ENCODE peak calls at places on chromosomes 13 and 19, in seven cellular contexts. One of them, this sample, is unnamed.

GRCh38 chr13:20411638-20412342 is 113.9 kb downstream of the CRYL1 start:
- DNase-seq in body of pancreas: no peak
- DNase-seq in Panc1: no peak
- DNase-seq in Peyer's patch: peak; percentile 48
- DNase-seq in adrenal gland: no peak
- DNase-seq in esophagus squamous epithelium: no peak
- DNase-seq in neural progenitor cell: no peak
- DNase-seq in this sample: no peak

GRCh38 chr19:38952395-38953165 is 21.8 kb downstream of the MRPS12 start:
- DNase-seq in Peyer's patch: peak; percentile 64
- DNase-seq in esophagus squamous epithelium: no peak
- DNase-seq in adrenal gland: peak; percentile 44
- DNase-seq in Panc1: no peak
- DNase-seq in neural progenitor cell: peak; percentile 54
- DNase-seq in body of pancreas: peak; percentile 59
- DNase-seq in this sample: no peak

GRCh38 chr13:74774252-74774651 is 640.0 kb upstream of the KLF12 start:
- DNase-seq in Panc1: no peak
- DNase-seq in adrenal gland: no peak
- DNase-seq in Peyer's patch: no peak
- DNase-seq in esophagus squamous epithelium: no peak
- DNase-seq in neural progenitor cell: no peak
- DNase-seq in body of pancreas: no peak
- DNase-seq in this sample: no peak

GRCh38 chr19:10339380-10339960 is at the start of gene ICAM3:
- DNase-seq in Peyer's patch: peak; percentile 81
- DNase-seq in esophagus squamous epithelium: no peak
- DNase-seq in Panc1: no peak
- DNase-seq in body of pancreas: no peak
- DNase-seq in neural progenitor cell: no peak
- DNase-seq in adrenal gland: no peak
- DNase-seq in this sample: no peak

GRCh38 chr19:27887946-27888345 is 1325.0 kb downstream of the UQCRFS1 start:
- DNase-seq in Peyer's patch: no peak
- DNase-seq in esophagus squamous epithelium: no peak
- DNase-seq in body of pancreas: no peak
- DNase-seq in Panc1: no peak
- DNase-seq in adrenal gland: no peak
- DNase-seq in neural progenitor cell: no peak
- DNase-seq in this sample: no peak

GRCh38 chr13:30862707-30863106 is 43.4 kb upstream of the MEDAG start:
- DNase-seq in esophagus squamous epithelium: no peak
- DNase-seq in adrenal gland: peak; percentile 19
- DNase-seq in body of pancreas: peak; percentile 32
- DNase-seq in Panc1: no peak
- DNase-seq in Peyer's patch: no peak
- DNase-seq in neural progenitor cell: peak; percentile 18
- DNase-seq in this sample: no peak

GRCh38 chr13:112684444-112684843 is 5.4 kb upstream of the ATP11A start:
- DNase-seq in neural progenitor cell: no peak
- DNase-seq in esophagus squamous epithelium: no peak
- DNase-seq in adrenal gland: no peak
- DNase-seq in body of pancreas: no peak
- DNase-seq in Peyer's patch: no peak
- DNase-seq in Panc1: no peak
- DNase-seq in this sample: no peak

GRCh38 chr13:85148009-85148408 is 651.2 kb downstream of the SLITRK6 start:
- DNase-seq in Panc1: no peak
- DNase-seq in body of pancreas: no peak
- DNase-seq in esophagus squamous epithelium: no peak
- DNase-seq in Peyer's patch: no peak
- DNase-seq in neural progenitor cell: peak; percentile 87
- DNase-seq in adrenal gland: peak; percentile 10
- DNase-seq in this sample: no peak

GRCh38 chr19:45117167-45117594 is 24.2 kb downstream of the PPP1R37 start:
- DNase-seq in esophagus squamous epithelium: no peak
- DNase-seq in body of pancreas: no peak
- DNase-seq in neural progenitor cell: peak; percentile 63
- DNase-seq in Panc1: no peak
- DNase-seq in Peyer's patch: peak; percentile 62
- DNase-seq in adrenal gland: no peak
- DNase-seq in this sample: no peak

GRCh38 chr19:9597027-9597426 is 12.7 kb upstream of the ZNF121 start:
- DNase-seq in Panc1: peak; percentile 63
- DNase-seq in esophagus squamous epithelium: no peak
- DNase-seq in adrenal gland: no peak
- DNase-seq in neural progenitor cell: no peak
- DNase-seq in body of pancreas: no peak
- DNase-seq in Peyer's patch: no peak
- DNase-seq in this sample: no peak

GRCh38 chr13:48842316-48842715 is 133.4 kb upstream of the FNDC3A start:
- DNase-seq in adrenal gland: no peak
- DNase-seq in neural progenitor cell: no peak
- DNase-seq in body of pancreas: no peak
- DNase-seq in Peyer's patch: no peak
- DNase-seq in esophagus squamous epithelium: no peak
- DNase-seq in Panc1: no peak
- DNase-seq in this sample: no peak

GRCh38 chr19:51123381-51124186 is 1.1 kb upstream of the SIGLEC9 start:
- DNase-seq in neural progenitor cell: no peak
- DNase-seq in Panc1: no peak
- DNase-seq in esophagus squamous epithelium: no peak
- DNase-seq in Peyer's patch: peak; percentile 60
- DNase-seq in adrenal gland: peak; percentile 48
- DNase-seq in body of pancreas: no peak
- DNase-seq in this sample: no peak

GRCh38 chr19:27905074-27905473 is 1307.9 kb downstream of the UQCRFS1 start:
- DNase-seq in Panc1: no peak
- DNase-seq in Peyer's patch: no peak
- DNase-seq in adrenal gland: no peak
- DNase-seq in body of pancreas: no peak
- DNase-seq in esophagus squamous epithelium: no peak
- DNase-seq in neural progenitor cell: no peak
- DNase-seq in this sample: no peak

GRCh38 chr19:14517446-14517839 is 754 bp downstream of the DNAJB1 start:
- DNase-seq in body of pancreas: no peak
- DNase-seq in esophagus squamous epithelium: no peak
- DNase-seq in neural progenitor cell: no peak
- DNase-seq in Peyer's patch: peak; percentile 56
- DNase-seq in adrenal gland: peak; percentile 57
- DNase-seq in Panc1: no peak
- DNase-seq in this sample: no peak

GRCh38 chr13:108156749-108157148 is 58.6 kb downstream of the LIG4 start:
- DNase-seq in Panc1: no peak
- DNase-seq in body of pancreas: no peak
- DNase-seq in adrenal gland: no peak
- DNase-seq in neural progenitor cell: no peak
- DNase-seq in Peyer's patch: no peak
- DNase-seq in esophagus squamous epithelium: no peak
- DNase-seq in this sample: no peak

GRCh38 chr19:37999309-38000213 is 92.6 kb downstream of the SIPA1L3 start:
- DNase-seq in Panc1: peak; percentile 28
- DNase-seq in Peyer's patch: no peak
- DNase-seq in esophagus squamous epithelium: no peak
- DNase-seq in neural progenitor cell: no peak
- DNase-seq in body of pancreas: no peak
- DNase-seq in adrenal gland: peak; percentile 49
- DNase-seq in this sample: no peak

GRCh38 chr19:6125571-6125989 is 9.9 kb upstream of the ACSBG2 start:
- DNase-seq in adrenal gland: peak; percentile 74
- DNase-seq in body of pancreas: peak; percentile 72
- DNase-seq in Panc1: peak; percentile 61
- DNase-seq in neural progenitor cell: peak; percentile 73
- DNase-seq in esophagus squamous epithelium: no peak
- DNase-seq in Peyer's patch: peak; percentile 87
- DNase-seq in this sample: peak; percentile 80

DNA sequence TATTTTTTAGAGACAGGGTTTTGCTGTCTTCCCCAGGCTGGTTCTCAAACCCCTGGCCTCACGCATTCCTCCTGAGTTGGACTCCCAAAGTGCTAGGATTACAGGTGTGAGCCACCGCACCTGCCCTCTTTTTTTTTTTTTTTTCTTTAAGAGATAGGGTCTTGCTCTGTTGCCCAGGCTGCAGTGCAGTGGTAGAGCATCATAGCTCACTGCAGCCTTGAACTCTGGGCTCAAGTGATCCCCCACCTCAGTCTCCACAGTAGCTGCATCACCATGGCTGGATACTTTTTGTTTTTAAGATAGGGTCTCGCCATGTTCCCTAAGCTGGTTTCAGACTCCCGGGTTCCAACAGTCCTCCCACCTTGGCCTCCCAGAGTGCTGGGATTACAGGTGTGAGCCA is 1.5 kb downstream of the KCNJ14 start:
- DNase-seq in body of pancreas: no peak
- DNase-seq in neural progenitor cell: no peak
- DNase-seq in Panc1: no peak
- DNase-seq in Peyer's patch: no peak
- DNase-seq in esophagus squamous epithelium: no peak
- DNase-seq in adrenal gland: no peak
- DNase-seq in this sample: no peak
- H3K36me3 ChIP-seq in body of pancreas: peaks cover 10% of the 10 kb centered on the region
- H3K36me3 ChIP-seq in neural progenitor cell: no peaks in the 10 kb centered on the region
- H3K36me3 ChIP-seq in Panc1: no peaks in the 10 kb centered on the region
- H3K36me3 ChIP-seq in Peyer's patch: no peaks in the 10 kb centered on the region
- H3K36me3 ChIP-seq in esophagus squamous epithelium: peaks cover 20% of the 10 kb centered on the region
- H3K36me3 ChIP-seq in adrenal gland: no peaks in the 10 kb centered on the region
- H3K36me3 ChIP-seq in this sample: peaks cover 16% of the 10 kb centered on the region

GRCh38 chr13:95608640-95609280 is 35.7 kb downstream of the DZIP1 start:
- DNase-seq in Peyer's patch: no peak
- DNase-seq in Panc1: no peak
- DNase-seq in body of pancreas: no peak
- DNase-seq in esophagus squamous epithelium: no peak
- DNase-seq in neural progenitor cell: no peak
- DNase-seq in adrenal gland: no peak
- DNase-seq in this sample: no peak
- H3K27ac ChIP-seq in Peyer's patch: no peak overlapping the region
- H3K27ac ChIP-seq in Panc1: no peak overlapping the region
- H3K27ac ChIP-seq in body of pancreas: peak overlapping the region; percentile 14
- H3K27ac ChIP-seq in esophagus squamous epithelium: no peak overlapping the region
- H3K27ac ChIP-seq in neural progenitor cell: no peak overlapping the region
- H3K27ac ChIP-seq in adrenal gland: no peak overlapping the region
- H3K27ac ChIP-seq in this sample: no peak overlapping the region

DNA sequence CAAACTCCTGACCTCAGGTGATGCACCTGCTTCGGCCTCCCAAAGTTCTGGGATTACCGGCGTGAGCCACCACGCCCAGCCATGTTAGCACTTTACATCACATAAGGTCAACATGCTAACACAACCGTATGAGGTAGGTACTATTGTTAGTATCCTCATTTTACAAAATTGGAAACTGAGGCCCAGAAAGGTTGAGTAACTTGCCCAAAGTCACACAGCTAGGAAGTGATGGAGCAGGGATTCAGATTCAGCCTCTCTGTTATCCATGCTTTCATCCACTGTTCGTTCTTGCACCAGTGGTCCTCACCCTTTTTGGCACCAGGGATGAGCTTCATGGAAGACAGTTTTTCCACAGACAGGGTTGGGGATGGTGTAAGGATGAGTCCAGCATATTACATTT is 8.6 kb downstream of the COX6B1 start:
- DNase-seq in esophagus squamous epithelium: no peak
- DNase-seq in Peyer's patch: no peak
- DNase-seq in Panc1: no peak
- DNase-seq in body of pancreas: no peak
- DNase-seq in adrenal gland: no peak
- DNase-seq in neural progenitor cell: no peak
- DNase-seq in this sample: no peak
- H3K36me3 ChIP-seq in esophagus squamous epithelium: peaks cover 9% of the 10 kb centered on the region
- H3K36me3 ChIP-seq in Peyer's patch: no peaks in the 10 kb centered on the region
- H3K36me3 ChIP-seq in Panc1: peaks cover 27% of the 10 kb centered on the region
- H3K36me3 ChIP-seq in body of pancreas: peaks cover 4% of the 10 kb centered on the region
- H3K36me3 ChIP-seq in adrenal gland: no peaks in the 10 kb centered on the region
- H3K36me3 ChIP-seq in neural progenitor cell: peaks cover 2% of the 10 kb centered on the region
- H3K36me3 ChIP-seq in this sample: peaks cover 94% of the 10 kb centered on the region

GRCh38 chr13:106562301-106562700 is 5.6 kb downstream of the ARGLU1 start:
- DNase-seq in Peyer's patch: no peak
- DNase-seq in neural progenitor cell: no peak
- DNase-seq in body of pancreas: no peak
- DNase-seq in adrenal gland: no peak
- DNase-seq in Panc1: no peak
- DNase-seq in esophagus squamous epithelium: no peak
- DNase-seq in this sample: no peak

GRCh38 chr13:106565127-106565775 is 2.7 kb downstream of the ARGLU1 start:
- DNase-seq in esophagus squamous epithelium: no peak
- DNase-seq in body of pancreas: no peak
- DNase-seq in neural progenitor cell: peak; percentile 28
- DNase-seq in adrenal gland: no peak
- DNase-seq in Panc1: no peak
- DNase-seq in Peyer's patch: no peak
- DNase-seq in this sample: no peak

GRCh38 chr13:106560791-106561190 is 7.1 kb downstream of the ARGLU1 start:
- DNase-seq in Panc1: no peak
- DNase-seq in neural progenitor cell: no peak
- DNase-seq in body of pancreas: no peak
- DNase-seq in Peyer's patch: no peak
- DNase-seq in adrenal gland: no peak
- DNase-seq in esophagus squamous epithelium: no peak
- DNase-seq in this sample: no peak

GRCh38 chr13:106558527-106558926 is 9.4 kb downstream of the ARGLU1 start:
- DNase-seq in esophagus squamous epithelium: no peak
- DNase-seq in Panc1: no peak
- DNase-seq in neural progenitor cell: no peak
- DNase-seq in adrenal gland: no peak
- DNase-seq in Peyer's patch: no peak
- DNase-seq in body of pancreas: no peak
- DNase-seq in this sample: no peak

DNA sequence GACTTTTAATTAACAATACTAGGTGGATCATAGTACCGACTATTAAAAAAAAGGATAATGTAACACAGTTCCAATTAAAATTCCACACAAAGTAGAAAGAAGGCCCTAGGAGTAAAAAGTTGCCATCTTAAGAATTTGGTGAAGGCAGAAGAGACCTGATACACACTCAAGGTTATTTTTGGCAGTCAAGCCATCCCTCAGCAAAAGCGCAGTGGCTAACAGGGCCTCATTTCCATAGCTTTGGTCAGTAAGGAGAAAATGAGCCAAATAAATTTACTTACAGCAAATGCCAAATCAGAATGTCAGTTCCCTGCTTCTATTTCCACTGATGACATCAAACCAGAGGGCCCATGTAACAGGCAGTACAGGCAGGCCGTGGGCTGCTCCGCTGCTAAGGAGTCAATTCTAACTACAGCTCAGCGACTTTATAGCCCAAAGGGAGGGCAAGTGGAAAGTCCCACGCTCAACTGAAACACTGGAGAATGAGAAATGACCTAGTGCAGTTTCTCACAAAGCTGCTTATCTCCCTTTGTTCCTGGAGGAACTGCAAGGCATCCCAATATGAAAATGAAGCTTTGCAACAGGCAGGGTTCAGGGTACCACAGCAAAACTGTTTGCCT is 6.3 kb downstream of the ARGLU1 start:
- DNase-seq in adrenal gland: peak; percentile 31
- DNase-seq in Peyer's patch: no peak
- DNase-seq in esophagus squamous epithelium: no peak
- DNase-seq in Panc1: no peak
- DNase-seq in neural progenitor cell: peak; percentile 55
- DNase-seq in body of pancreas: no peak
- DNase-seq in this sample: no peak
- H3K27ac ChIP-seq in adrenal gland: no peak overlapping the region
- H3K27ac ChIP-seq in Peyer's patch: no peak overlapping the region
- H3K27ac ChIP-seq in esophagus squamous epithelium: peak overlapping the region; percentile 6
- H3K27ac ChIP-seq in Panc1: no peak overlapping the region
- H3K27ac ChIP-seq in neural progenitor cell: peak overlapping the region; percentile 13
- H3K27ac ChIP-seq in body of pancreas: no peak overlapping the region
- H3K27ac ChIP-seq in this sample: peak overlapping the region; percentile 31

GRCh38 chr13:79320433-79320832 is 85.6 kb downstream of the RBM26 start:
- DNase-seq in esophagus squamous epithelium: no peak
- DNase-seq in adrenal gland: no peak
- DNase-seq in Peyer's patch: no peak
- DNase-seq in neural progenitor cell: no peak
- DNase-seq in Panc1: no peak
- DNase-seq in body of pancreas: no peak
- DNase-seq in this sample: no peak
- H3K36me3 ChIP-seq in esophagus squamous epithelium: no peaks in the 10 kb centered on the region
- H3K36me3 ChIP-seq in adrenal gland: no peaks in the 10 kb centered on the region
- H3K36me3 ChIP-seq in Peyer's patch: no peaks in the 10 kb centered on the region
- H3K36me3 ChIP-seq in neural progenitor cell: peaks cover 31% of the 10 kb centered on the region
- H3K36me3 ChIP-seq in Panc1: peaks cover 21% of the 10 kb centered on the region
- H3K36me3 ChIP-seq in body of pancreas: no peaks in the 10 kb centered on the region
- H3K36me3 ChIP-seq in this sample: peaks cover 18% of the 10 kb centered on the region

This sample was measured in ascending aorta.